ENCODE peak calls at places on chromosomes 16 and 17, in ten cellular contexts. Z is lower leg skin, V is stomach, C is NB4, D is IMR-90, G is heart left ventricle, T is ovary, P is gastrocnemius medialis, O is A549, B is body of pancreas. I is an unnamed sample.

GRCh38 chr17:45784583-45785372 is 658 bp downstream of the CRHR1 start:
- DNase-seq in Z (no peak), B (peak), P (no peak), V (peak), T (peak), O (no peak), G (no peak), C (peak), D (no peak), I (peak)

GRCh38 chr17:1488826-1489275 is 3.6 kb downstream of the MYO1C start:
- DNase-seq in P (no peak), B (no peak), C (no peak), D (no peak), O (no peak), Z (no peak), T (no peak), G (no peak), V (no peak), I (no peak)

GRCh38 chr17:35543856-35544255 is 6.4 kb upstream of the SLFN12L start:
- DNase-seq in B (no peak), C (no peak), T (no peak), V (no peak), D (peak), P (no peak), O (no peak), Z (no peak), G (no peak), I (no peak)

GRCh38 chr17:40093005-40093579 is 7.3 kb downstream of the NR1D1 start:
- DNase-seq in B (no peak), V (no peak), T (peak), Z (peak), P (no peak), D (no peak), G (peak), C (no peak), O (no peak), I (peak)

GRCh38 chr16:10902999-10903398 is 26.0 kb downstream of the CIITA start:
- DNase-seq in C (no peak), B (no peak), G (no peak), P (no peak), T (no peak), D (no peak), Z (no peak), O (no peak), V (no peak), I (no peak)

GRCh38 chr17:57091186-57091618 is 6.2 kb downstream of the AKAP1 start:
- DNase-seq in O (no peak), T (no peak), G (peak), P (peak), V (peak), B (peak), Z (no peak), D (no peak), C (no peak), I (peak)

GRCh38 chr17:30323262-30323894 is 10.5 kb downstream of the TMIGD1 start:
- DNase-seq in C (peak), D (no peak), T (no peak), P (no peak), O (no peak), B (no peak), V (no peak), G (no peak), Z (no peak), I (peak)

GRCh38 chr16:7713244-7713643 is 380.6 kb downstream of the RBFOX1 start:
- DNase-seq in G (no peak), B (no peak), T (no peak), P (no peak), Z (no peak), D (no peak), O (no peak), V (no peak), C (no peak), I (no peak)

GRCh38 chr17:68581863-68582645 is 19.1 kb downstream of the FAM20A start:
- DNase-seq in D (no peak), Z (no peak), V (no peak), G (no peak), C (no peak), P (no peak), B (no peak), O (no peak), T (no peak), I (peak)

GRCh38 chr17:79615446-79615845 is 4.6 kb upstream of the RBFOX3 start:
- DNase-seq in V (no peak), C (no peak), P (no peak), Z (no peak), B (no peak), O (no peak), G (no peak), D (no peak), T (no peak), I (no peak)

GRCh38 chr17:7217113-7217987 is 2.3 kb downstream of the DLG4 start:
- DNase-seq in V (peak), O (peak), G (peak), B (no peak), T (peak), C (peak), D (peak), Z (no peak), P (no peak), I (peak)

GRCh38 chr17:751269-752001 is 629 bp downstream of the GEMIN4 start:
- DNase-seq in G (peak), V (peak), P (no peak), T (no peak), O (peak), B (peak), Z (no peak), C (peak), D (peak), I (peak)

GRCh38 chr17:63550816-63551639 is 751 bp downstream of the DCAF7 start:
- DNase-seq in C (peak), P (no peak), G (no peak), V (peak), T (no peak), B (no peak), O (peak), Z (no peak), D (peak), I (peak)

GRCh38 chr16:49466881-49467280 is 93.3 kb downstream of the C16orf78 start:
- DNase-seq in V (peak), C (no peak), P (no peak), D (no peak), G (no peak), Z (no peak), T (no peak), O (no peak), B (no peak), I (no peak)

GRCh38 chr16:29734826-29735225 is 11.0 kb downstream of the C16orf54 start:
- DNase-seq in G (no peak), V (no peak), B (no peak), O (no peak), P (no peak), Z (no peak), D (peak), C (no peak), T (no peak), I (no peak)

GRCh38 chr17:71679832-71680231 is 441.0 kb upstream of the SOX9 start:
- DNase-seq in C (no peak), G (no peak), B (no peak), D (no peak), O (no peak), T (no peak), V (no peak), P (no peak), Z (no peak), I (no peak)

GRCh38 chr16:54930034-54930938 is at the start of gene IRX5:
- DNase-seq in T (peak), Z (peak), B (peak), P (peak), V (peak), O (peak), G (peak), D (peak), C (peak), I (peak)

GRCh38 chr17:40341808-40342574 is 22.5 kb downstream of the GJD3 start:
- DNase-seq in C (no peak), G (peak), O (peak), Z (no peak), B (peak), V (peak), P (peak), D (peak), T (peak), I (peak)

GRCh38 chr16:71885261-71885650 is 1.3 kb upstream of the ZNF821 start:
- DNase-seq in T (no peak), O (no peak), B (no peak), P (no peak), V (no peak), G (no peak), D (no peak), C (peak), Z (no peak), I (no peak)

GRCh38 chr17:45341389-45342158 is 24.8 kb upstream of the MAP3K14 start:
- DNase-seq in O (peak), V (no peak), B (no peak), P (no peak), T (no peak), C (peak), D (peak), Z (no peak), G (peak), I (peak)

GRCh38 chr16:82841108-82841507 is 214.3 kb downstream of the CDH13 start:
- DNase-seq in B (no peak), P (no peak), D (no peak), T (no peak), V (no peak), O (no peak), Z (no peak), G (no peak), C (no peak), I (no peak)

GRCh38 chr16:2520784-2521577 is 810 bp downstream of the AMDHD2 start:
- DNase-seq in G (peak), O (no peak), Z (no peak), T (no peak), D (no peak), P (no peak), B (peak), V (peak), C (peak), I (peak)

GRCh38 chr17:27976331-27976730 is 66.1 kb upstream of the NLK start:
- DNase-seq in G (no peak), C (no peak), V (no peak), P (no peak), T (no peak), D (no peak), O (no peak), B (no peak), Z (no peak), I (no peak)

GRCh38 chr17:35404360-35404759 is 27.9 kb downstream of the SLFN12 start:
- DNase-seq in G (no peak), D (peak), O (peak), P (no peak), V (no peak), C (no peak), T (no peak), B (no peak), Z (no peak), I (no peak)

GRCh38 chr17:77490361-77491183 is 349.8 kb downstream of the SEC14L1 start:
- DNase-seq in B (no peak), T (peak), D (no peak), G (no peak), P (no peak), V (no peak), C (no peak), Z (no peak), O (no peak), I (peak)

GRCh38 chr17:38451030-38451839 is 23.0 kb downstream of the ARHGAP23 start:
- DNase-seq in C (no peak), G (peak), P (no peak), D (peak), V (no peak), Z (no peak), O (peak), B (no peak), T (peak), I (peak)

GRCh38 chr17:60039509-60040442 is 38.9 kb downstream of the HEATR6 start:
- DNase-seq in O (no peak), V (no peak), G (no peak), P (no peak), D (no peak), C (no peak), Z (no peak), T (no peak), B (no peak), I (no peak)

GRCh38 chr16:24113115-24113745 is 142.9 kb upstream of the CACNG3 start:
- DNase-seq in G (no peak), V (no peak), D (no peak), T (no peak), Z (no peak), P (no peak), C (no peak), O (no peak), B (no peak), I (no peak)
- TF ChIP-seq POLR2A in G (no peak), V (no peak), D (no peak), T (no peak), Z (no peak), P (no peak), C (no peak), O (no peak), B (no peak), I (no peak)

GRCh38 chr16:50974438-50975036 is 176.5 kb downstream of the SALL1 start:
- DNase-seq in C (no peak), T (no peak), G (no peak), Z (no peak), D (no peak), O (no peak), P (no peak), V (peak), B (peak), I (peak)
- TF ChIP-seq POLR2A in C (no peak), T (no peak), G (no peak), Z (no peak), D (no peak), O (no peak), P (no peak), V (no peak), B (no peak), I (no peak)

GRCh38 chr16:646679-647172 is 2.4 kb upstream of the WDR90 start:
- DNase-seq in D (no peak), C (no peak), T (no peak), V (no peak), O (no peak), Z (no peak), G (no peak), B (no peak), P (no peak), I (no peak)

GRCh38 chr16:647173-647902 is 1.8 kb upstream of the WDR90 start:
- DNase-seq in D (no peak), T (no peak), C (no peak), B (peak), V (peak), Z (no peak), O (no peak), P (no peak), G (no peak), I (peak)

GRCh38 chr16:644556-644955 is 2.9 kb downstream of the MCRIP2 start:
- DNase-seq in T (no peak), V (no peak), O (no peak), B (no peak), D (no peak), P (no peak), C (no peak), G (no peak), Z (no peak), I (no peak)

GRCh38 chr16:648071-648785 is 937 bp upstream of the WDR90 start:
- DNase-seq in V (peak), Z (no peak), C (peak), D (no peak), B (peak), T (no peak), G (no peak), P (no peak), O (peak), I (peak)

GRCh38 chr16:645852-646678 is 3.1 kb upstream of the WDR90 start:
- DNase-seq in D (no peak), G (peak), V (peak), C (no peak), O (no peak), T (no peak), B (no peak), P (no peak), Z (no peak), I (peak)
- TF ChIP-seq POLR2A in D (no peak), G (no peak), V (no peak), C (no peak), O (no peak), T (no peak), B (no peak), P (no peak), Z (no peak), I (no peak)

GRCh38 chr17:32125848-32126153 is 16.5 kb upstream of the RHOT1 start:
- DNase-seq in B (no peak), C (no peak), P (no peak), G (no peak), T (no peak), D (no peak), O (no peak), Z (no peak), V (no peak), I (no peak)

GRCh38 chr17:32127156-32127897 is 15.0 kb upstream of the RHOT1 start:
- DNase-seq in B (peak), T (peak), D (peak), G (peak), O (peak), C (peak), Z (peak), V (peak), P (peak), I (peak)

GRCh38 chr17:32126746-32127145 is 15.6 kb upstream of the RHOT1 start:
- DNase-seq in Z (no peak), G (no peak), P (no peak), O (no peak), B (no peak), T (no peak), D (no peak), V (no peak), C (no peak), I (no peak)

GRCh38 chr17:32124985-32125847 is 17.1 kb upstream of the RHOT1 start:
- DNase-seq in B (peak), V (peak), P (no peak), Z (no peak), D (no peak), T (no peak), O (peak), C (no peak), G (no peak), I (no peak)

GRCh38 chr17:32126325-32126724 is 16.0 kb upstream of the RHOT1 start:
- DNase-seq in B (no peak), V (no peak), G (no peak), P (no peak), T (no peak), D (no peak), Z (no peak), O (no peak), C (no peak), I (no peak)
- TF ChIP-seq POLR2A in B (no peak), V (no peak), G (no peak), P (no peak), T (no peak), D (no peak), Z (no peak), O (no peak), C (no peak), I (no peak)

I was measured in thyroid gland.